ENCODE peak calls at places on chromosomes 7 and 10, in five cellular contexts. One of them, this sample, is unnamed.

GRCh38 chr10:76411719-76412435 is 980.5 kb downstream of the LRMDA start:
- DNase-seq in left lung: no peak
- DNase-seq in type B pancreatic cell: no peak
- DNase-seq in stomach: no peak
- DNase-seq in AG04450: no peak
- DNase-seq in this sample: no peak

GRCh38 chr10:100886099-100886498 is 26.7 kb upstream of the SLF2 start:
- DNase-seq in AG04450: no peak
- DNase-seq in stomach: no peak
- DNase-seq in left lung: no peak
- DNase-seq in type B pancreatic cell: no peak
- DNase-seq in this sample: no peak

GRCh38 chr7:5704534-5704922 is 76.9 kb downstream of the RNF216 start:
- DNase-seq in AG04450: peak
- DNase-seq in stomach: peak
- DNase-seq in type B pancreatic cell: no peak
- DNase-seq in left lung: peak
- DNase-seq in this sample: peak

GRCh38 chr10:132001238-132001977 is 19.7 kb upstream of the BNIP3 start:
- DNase-seq in type B pancreatic cell: no peak
- DNase-seq in AG04450: no peak
- DNase-seq in stomach: no peak
- DNase-seq in left lung: peak
- DNase-seq in this sample: no peak

GRCh38 chr7:20219446-20220292 is 2.5 kb upstream of the MACC1 start:
- DNase-seq in AG04450: peak
- DNase-seq in stomach: peak
- DNase-seq in left lung: peak
- DNase-seq in type B pancreatic cell: no peak
- DNase-seq in this sample: no peak

GRCh38 chr10:96548589-96548988 is 34.9 kb upstream of the TLL2 start:
- DNase-seq in stomach: peak
- DNase-seq in AG04450: no peak
- DNase-seq in type B pancreatic cell: no peak
- DNase-seq in left lung: no peak
- DNase-seq in this sample: no peak

GRCh38 chr7:42137431-42137830 is 99.6 kb downstream of the GLI3 start:
- DNase-seq in stomach: no peak
- DNase-seq in left lung: no peak
- DNase-seq in type B pancreatic cell: no peak
- DNase-seq in AG04450: no peak
- DNase-seq in this sample: no peak

GRCh38 chr7:10568891-10569290 is 404.8 kb upstream of the PHF14 start:
- DNase-seq in AG04450: no peak
- DNase-seq in type B pancreatic cell: no peak
- DNase-seq in left lung: no peak
- DNase-seq in stomach: no peak
- DNase-seq in this sample: no peak

GRCh38 chr10:70478191-70479160 is at the start of gene PALD1:
- DNase-seq in left lung: peak
- DNase-seq in stomach: peak
- DNase-seq in AG04450: no peak
- DNase-seq in type B pancreatic cell: peak
- DNase-seq in this sample: no peak

DNA sequence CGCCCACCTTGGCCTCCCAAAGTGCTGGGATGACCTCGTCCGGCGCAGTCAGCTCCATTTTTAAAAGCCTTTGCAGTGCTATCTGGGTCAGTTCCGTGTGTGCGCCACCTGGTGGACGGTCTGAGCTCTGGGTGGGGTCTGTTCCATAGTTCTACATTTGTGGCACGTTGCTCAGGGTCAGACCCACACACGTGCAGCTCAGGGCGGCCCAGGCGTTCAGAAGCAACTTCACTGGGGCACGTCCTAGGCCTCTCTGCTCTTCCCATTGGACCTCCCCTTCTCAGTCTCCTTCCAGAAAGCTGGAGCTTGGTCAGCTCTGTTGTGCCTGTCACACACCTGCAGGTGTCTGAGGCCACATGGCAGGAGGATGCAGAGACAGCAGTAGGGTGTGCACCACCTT is 137.9 kb downstream of the DNAJB6 start:
- DNase-seq in stomach: peak
- DNase-seq in AG04450: no peak
- DNase-seq in left lung: no peak
- DNase-seq in type B pancreatic cell: peak
- DNase-seq in this sample: peak
- TF ChIP-seq CTCF in stomach: no peak
- TF ChIP-seq CTCF in AG04450: peak
- TF ChIP-seq CTCF in left lung: no peak
- TF ChIP-seq CTCF in type B pancreatic cell: peak
- TF ChIP-seq CTCF in this sample: no peak

GRCh38 chr7:78224923-78225322 is 426.4 kb downstream of the PHTF2 start:
- DNase-seq in type B pancreatic cell: no peak
- DNase-seq in AG04450: no peak
- DNase-seq in stomach: no peak
- DNase-seq in left lung: no peak
- DNase-seq in this sample: no peak

GRCh38 chr7:78223598-78223997 is 425.0 kb downstream of the PHTF2 start:
- DNase-seq in left lung: no peak
- DNase-seq in stomach: no peak
- DNase-seq in AG04450: no peak
- DNase-seq in type B pancreatic cell: no peak
- DNase-seq in this sample: no peak

GRCh38 chr7:78225534-78225933 is 427.0 kb downstream of the PHTF2 start:
- DNase-seq in AG04450: no peak
- DNase-seq in stomach: no peak
- DNase-seq in type B pancreatic cell: no peak
- DNase-seq in left lung: no peak
- DNase-seq in this sample: no peak

GRCh38 chr7:78220754-78221153 is 422.2 kb downstream of the PHTF2 start:
- DNase-seq in AG04450: no peak
- DNase-seq in type B pancreatic cell: no peak
- DNase-seq in stomach: no peak
- DNase-seq in left lung: no peak
- DNase-seq in this sample: no peak

GRCh38 chr7:78221961-78222751 is 423.6 kb downstream of the PHTF2 start:
- DNase-seq in stomach: no peak
- DNase-seq in AG04450: peak
- DNase-seq in left lung: no peak
- DNase-seq in type B pancreatic cell: no peak
- DNase-seq in this sample: no peak
- TF ChIP-seq CTCF in stomach: no peak
- TF ChIP-seq CTCF in AG04450: peak
- TF ChIP-seq CTCF in left lung: no peak
- TF ChIP-seq CTCF in type B pancreatic cell: no peak
- TF ChIP-seq CTCF in this sample: no peak

GRCh38 chr10:89364533-89364932 is 13.3 kb upstream of the IFIT1B start:
- DNase-seq in stomach: no peak
- DNase-seq in left lung: no peak
- DNase-seq in AG04450: no peak
- DNase-seq in type B pancreatic cell: no peak
- DNase-seq in this sample: no peak

GRCh38 chr10:89373916-89374711 is 3.7 kb upstream of the IFIT1B start:
- DNase-seq in stomach: peak
- DNase-seq in left lung: peak
- DNase-seq in AG04450: no peak
- DNase-seq in type B pancreatic cell: no peak
- DNase-seq in this sample: no peak

GRCh38 chr10:89367529-89367928 is 10.3 kb upstream of the IFIT1B start:
- DNase-seq in AG04450: no peak
- DNase-seq in left lung: no peak
- DNase-seq in type B pancreatic cell: no peak
- DNase-seq in stomach: no peak
- DNase-seq in this sample: no peak

GRCh38 chr10:89371987-89372386 is 5.9 kb upstream of the IFIT1B start:
- DNase-seq in AG04450: no peak
- DNase-seq in stomach: no peak
- DNase-seq in left lung: no peak
- DNase-seq in type B pancreatic cell: no peak
- DNase-seq in this sample: no peak

DNA sequence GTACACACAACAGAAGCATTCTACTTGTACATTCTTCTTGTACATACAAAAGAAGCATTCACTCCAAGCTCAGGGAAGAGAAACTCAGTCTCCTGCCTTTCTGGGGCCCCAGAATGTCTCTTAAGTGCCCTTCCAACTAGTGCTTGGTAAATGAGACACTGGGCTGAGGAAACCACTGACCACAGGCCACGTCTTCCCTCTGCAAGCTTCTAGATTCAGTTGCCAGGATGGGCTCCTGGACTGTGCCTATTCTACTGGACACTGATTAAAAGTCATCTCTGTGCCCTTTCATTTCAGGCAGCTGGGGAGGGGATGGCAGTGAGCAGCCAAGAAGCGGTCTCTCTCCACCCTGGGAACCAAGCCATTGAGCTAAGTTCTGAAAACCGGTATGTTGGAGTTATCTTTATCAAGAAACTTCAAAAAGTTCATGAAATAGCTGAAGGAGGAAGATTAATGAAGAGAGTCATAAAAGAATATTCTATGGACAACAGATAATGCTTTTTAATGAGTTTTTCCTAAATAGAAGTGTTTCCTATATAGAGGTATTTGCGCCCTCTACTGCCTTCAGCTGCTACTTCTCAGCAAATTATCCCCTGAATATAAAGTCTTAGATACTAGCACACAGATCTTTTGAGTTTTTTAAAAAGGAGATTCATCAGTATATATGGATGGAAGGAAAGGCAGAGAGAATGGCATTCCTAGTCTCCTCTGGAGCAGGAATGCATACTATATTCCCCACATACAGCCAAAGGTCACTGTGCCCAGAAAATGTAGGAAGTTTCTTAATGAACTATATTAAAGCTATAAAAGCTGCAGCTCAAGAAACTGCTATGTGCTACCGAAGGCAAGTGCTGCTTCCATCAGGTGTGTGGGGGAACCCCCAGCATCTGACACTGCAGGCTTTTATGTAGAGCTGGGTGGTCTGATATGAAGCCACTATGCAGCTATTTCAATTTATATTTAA is 8.4 kb upstream of the IFIT1B start:
- DNase-seq in left lung: no peak
- DNase-seq in stomach: no peak
- DNase-seq in AG04450: no peak
- DNase-seq in type B pancreatic cell: no peak
- DNase-seq in this sample: no peak
- TF ChIP-seq CTCF in left lung: peak
- TF ChIP-seq CTCF in stomach: peak
- TF ChIP-seq CTCF in AG04450: peak
- TF ChIP-seq CTCF in type B pancreatic cell: peak
- TF ChIP-seq CTCF in this sample: peak

GRCh38 chr10:91206427-91206826 is 14.0 kb upstream of the PCGF5 start:
- DNase-seq in left lung: no peak
- DNase-seq in type B pancreatic cell: no peak
- DNase-seq in stomach: no peak
- DNase-seq in AG04450: no peak
- DNase-seq in this sample: no peak
- TF ChIP-seq CTCF in left lung: no peak
- TF ChIP-seq CTCF in type B pancreatic cell: no peak
- TF ChIP-seq CTCF in stomach: no peak
- TF ChIP-seq CTCF in AG04450: no peak
- TF ChIP-seq CTCF in this sample: no peak